ENCODE peak calls at places on chromosomes 16 and 17, in nine cellular contexts. X, J, L, I, W, N, M, E and B are unnamed samples.

GRCh38 chr16:81737885-81738536 is 41.1 kb upstream of the PLCG2 start:
- DNase-seq in X (peak), J (no peak), L (peak), I (peak), W (peak), N (peak), M (peak), E (peak), B (peak)

GRCh38 chr17:13153036-13153435 is 135.2 kb upstream of the ELAC2 start:
- DNase-seq in X (no peak), J (no peak), L (no peak), I (no peak), W (no peak), N (no peak), M (no peak), E (no peak), B (no peak)

GRCh38 chr16:1486551-1487390 is 2.0 kb downstream of the PTX4 start:
- DNase-seq in X (no peak), J (no peak), L (no peak), I (no peak), W (no peak), N (no peak), M (no peak), E (no peak), B (no peak)

GRCh38 chr16:29825145-29826044 is 5.1 kb downstream of the MVP start:
- DNase-seq in X (no peak), J (peak), L (no peak), I (peak), W (no peak), N (peak), M (no peak), E (no peak), B (no peak)

GRCh38 chr16:4415538-4416199 is 727 bp downstream of the CORO7 start:
- DNase-seq in X (peak), J (no peak), L (peak), I (peak), W (peak), N (no peak), M (peak), E (peak), B (peak)

GRCh38 chr17:57873261-57874057 is 23.6 kb upstream of the MRPS23 start:
- DNase-seq in X (no peak), J (no peak), L (no peak), I (no peak), W (no peak), N (no peak), M (no peak), E (no peak), B (no peak)

GRCh38 chr16:87661561-87661960 is 59.3 kb downstream of the JPH3 start:
- DNase-seq in X (no peak), J (no peak), L (peak), I (no peak), W (no peak), N (peak), M (peak), E (peak), B (peak)

GRCh38 chr16:28596840-28597691 is at the start of gene SULT1A2:
- DNase-seq in X (no peak), J (no peak), L (no peak), I (peak), W (peak), N (no peak), M (peak), E (no peak), B (peak)

GRCh38 chr17:28055546-28056275 is 13.2 kb downstream of the NLK start:
- DNase-seq in X (no peak), J (no peak), L (no peak), I (peak), W (no peak), N (no peak), M (no peak), E (no peak), B (no peak)

GRCh38 chr17:70405492-70406220 is 236.3 kb downstream of the KCNJ2 start:
- DNase-seq in X (no peak), J (peak), L (no peak), I (no peak), W (no peak), N (peak), M (no peak), E (no peak), B (no peak)

GRCh38 chr16:88857728-88858339 is 907 bp downstream of the TRAPPC2L start:
- DNase-seq in X (peak), J (peak), L (peak), I (peak), W (peak), N (peak), M (peak), E (peak), B (peak)
- H3K27ac ChIP-seq in X (peak), J (peak), L (peak), I (peak), W (peak), N (peak), M (no peak), E (peak), B (no peak)

GRCh38 chr17:65121916-65122821 is 15.0 kb upstream of the RGS9 start:
- DNase-seq in X (no peak), J (no peak), L (no peak), I (no peak), W (no peak), N (no peak), M (no peak), E (peak), B (peak)
- H3K4me3 ChIP-seq in X (peak), J (peak), L (peak), I (peak), W (peak), N (peak), M (peak), E (peak), B (peak)

GRCh38 chr16:3188925-3189825 is 1.2 kb downstream of the OR1F1 start:
- DNase-seq in X (no peak), J (no peak), L (no peak), I (no peak), W (no peak), N (peak), M (peak), E (no peak), B (no peak)

GRCh38 chr16:3189869-3190268 is 1.9 kb downstream of the OR1F1 start:
- DNase-seq in X (no peak), J (no peak), L (no peak), I (no peak), W (no peak), N (no peak), M (no peak), E (no peak), B (no peak)

GRCh38 chr16:3186946-3187690 is 886 bp upstream of the OR1F1 start:
- DNase-seq in X (no peak), J (no peak), L (no peak), I (no peak), W (no peak), N (no peak), M (no peak), E (no peak), B (no peak)

GRCh38 chr16:3187798-3188674 is at the start of gene OR1F1:
- DNase-seq in X (no peak), J (no peak), L (no peak), I (no peak), W (no peak), N (peak), M (peak), E (no peak), B (no peak)

DNA sequence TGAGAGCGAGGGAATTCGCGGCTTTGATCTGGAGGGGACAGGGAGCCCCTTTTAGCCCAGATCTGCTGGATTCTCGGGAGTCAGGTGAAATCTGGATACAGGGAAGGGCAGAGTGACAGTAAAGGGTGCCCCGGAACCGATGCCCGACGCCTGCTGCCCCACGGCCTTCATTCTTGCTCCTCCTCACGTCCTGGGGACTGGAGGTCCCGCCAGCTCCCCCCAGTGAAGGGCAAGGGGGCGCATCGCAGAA is 596 bp downstream of the OR1F1 start:
- DNase-seq in X (no peak), J (no peak), L (no peak), I (no peak), W (no peak), N (no peak), M (no peak), E (no peak), B (no peak)
- H3K27ac ChIP-seq in X (no peak), J (no peak), L (no peak), I (no peak), W (no peak), N (peak), M (no peak), E (no peak), B (no peak)

DNA sequence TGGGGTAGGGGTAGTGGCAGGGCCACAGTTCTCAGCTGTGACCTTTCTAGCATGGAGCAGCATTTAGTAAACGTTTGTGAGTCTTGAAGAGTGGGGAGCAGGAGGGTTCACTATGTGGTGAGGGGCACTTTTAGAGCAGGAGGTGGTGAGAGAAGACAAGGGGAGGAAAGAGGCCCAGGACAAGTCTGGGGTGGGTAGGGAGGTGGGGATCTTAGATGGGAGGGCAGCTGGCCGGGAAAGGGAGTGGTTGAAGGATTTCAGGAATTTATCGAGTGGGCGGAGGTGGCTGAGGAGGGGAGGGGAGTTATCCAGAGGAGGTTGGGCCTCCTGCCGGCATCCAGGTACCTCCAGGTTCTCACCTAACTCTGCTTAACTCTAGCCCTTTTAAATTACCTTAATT is 1.9 kb downstream of the CLEC16A start:
- DNase-seq in X (no peak), J (no peak), L (no peak), I (no peak), W (no peak), N (no peak), M (peak), E (no peak), B (no peak)
- H3K4me3 ChIP-seq in X (no peak), J (peak), L (no peak), I (peak), W (no peak), N (no peak), M (peak), E (peak), B (no peak)

GRCh38 chr17:49570540-49571242 is 5.0 kb upstream of the NXPH3 start:
- DNase-seq in X (no peak), J (no peak), L (no peak), I (no peak), W (no peak), N (no peak), M (no peak), E (no peak), B (no peak)

GRCh38 chr17:49566668-49567071 is 9.0 kb upstream of the NXPH3 start:
- DNase-seq in X (no peak), J (no peak), L (peak), I (peak), W (no peak), N (no peak), M (no peak), E (no peak), B (no peak)

GRCh38 chr17:49567104-49567521 is 8.6 kb upstream of the NXPH3 start:
- DNase-seq in X (no peak), J (no peak), L (no peak), I (no peak), W (no peak), N (no peak), M (no peak), E (no peak), B (no peak)

GRCh38 chr17:49565948-49566491 is 9.7 kb upstream of the NXPH3 start:
- DNase-seq in X (peak), J (no peak), L (peak), I (peak), W (peak), N (no peak), M (no peak), E (no peak), B (no peak)

GRCh38 chr17:49567871-49568694 is 7.6 kb upstream of the NXPH3 start:
- DNase-seq in X (peak), J (peak), L (peak), I (peak), W (peak), N (peak), M (peak), E (peak), B (peak)
- H3K27ac ChIP-seq in X (peak), J (no peak), L (peak), I (no peak), W (peak), N (peak), M (no peak), E (no peak), B (no peak)

GRCh38 chr17:78263063-78263735 is 31.8 kb downstream of the TMEM235 start:
- DNase-seq in X (no peak), J (no peak), L (no peak), I (peak), W (peak), N (no peak), M (no peak), E (no peak), B (no peak)
- H3K4me3 ChIP-seq in X (no peak), J (no peak), L (no peak), I (no peak), W (no peak), N (no peak), M (no peak), E (no peak), B (no peak)